ENCODE peak calls at places on chromosome 6, in eight cellular contexts. U is prostate gland, A is IMR-90, E is mammary epithelial cell, G is heart left ventricle, Z is heart right ventricle, L is astrocyte, I is keratinocyte. O is an unnamed sample.

GRCh38 chr6:1407499-1407990 is 18.2 kb downstream of the FOXF2 start:
- DNase-seq in A (peak; percentile 74), Z (no peak), G (no peak), U (no peak), I (no peak), E (no peak), L (no peak), O (no peak)

GRCh38 chr6:101393291-101394251 is at the start of gene GRIK2:
- DNase-seq in G (peak; percentile 52), I (no peak), L (peak; percentile 7), A (peak; percentile 47), E (peak; percentile 46), U (peak; percentile 42), Z (peak; percentile 49), O (peak; percentile 69)

GRCh38 chr6:110055387-110055735 is 77.2 kb downstream of the GPR6 start:
- DNase-seq in Z (no peak), G (no peak), I (no peak), U (no peak), A (no peak), L (no peak), E (no peak), O (no peak)

GRCh38 chr6:38688579-38689087 is 14.3 kb downstream of the GLO1 start:
- DNase-seq in U (no peak), A (no peak), Z (peak; percentile 15), G (peak; percentile 31), E (no peak), L (no peak), I (no peak), O (no peak)

GRCh38 chr6:135842618-135843392 is 8.7 kb upstream of the PDE7B start:
- DNase-seq in E (no peak), A (no peak), L (no peak), U (no peak), I (no peak), Z (no peak), G (no peak), O (no peak)

GRCh38 chr6:55836945-55837344 is 38.4 kb downstream of the BMP5 start:
- DNase-seq in E (no peak), L (no peak), U (no peak), I (no peak), G (no peak), A (no peak), Z (no peak), O (no peak)

GRCh38 chr6:170255426-170256125 is 35.3 kb downstream of the DLL1 start:
- DNase-seq in I (no peak), E (no peak), U (no peak), G (peak; percentile 15), A (no peak), Z (no peak), L (no peak), O (no peak)

GRCh38 chr6:99905209-99906106 is 88.6 kb downstream of the MCHR2 start:
- DNase-seq in L (peak; percentile 19), I (peak; percentile 21), U (no peak), G (no peak), A (peak; percentile 56), E (peak; percentile 50), Z (no peak), O (no peak)

GRCh38 chr6:66508433-66508832 is 801.4 kb upstream of the EYS start:
- DNase-seq in I (no peak), G (no peak), A (peak; percentile 20), E (no peak), U (no peak), L (peak; percentile 49), Z (no peak), O (no peak)

GRCh38 chr6:89411019-89411268 is 1.1 kb downstream of the RRAGD start:
- DNase-seq in A (no peak), I (no peak), Z (no peak), U (peak; percentile 28), L (no peak), G (peak; percentile 34), E (peak; percentile 5), O (no peak)

GRCh38 chr6:106783631-106784566 is 154.5 kb downstream of the QRSL1 start:
- DNase-seq in G (no peak), Z (no peak), I (peak; percentile 96), L (peak; percentile 28), U (no peak), E (peak; percentile 90), A (no peak), O (no peak)

GRCh38 chr6:6915219-6915618 is 192.5 kb upstream of the RREB1 start:
- DNase-seq in A (no peak), G (no peak), U (no peak), L (no peak), I (no peak), Z (no peak), E (peak; percentile 22), O (no peak)

GRCh38 chr6:90691823-90692222 is 105.0 kb upstream of the MAP3K7 start:
- DNase-seq in I (no peak), Z (no peak), L (no peak), E (peak; percentile 6), A (no peak), G (no peak), U (no peak), O (no peak)

GRCh38 chr6:15922510-15923307 is 206.2 kb upstream of the MYLIP start:
- DNase-seq in Z (no peak), U (no peak), E (no peak), I (no peak), L (peak; percentile 55), A (no peak), G (no peak), O (no peak)

GRCh38 chr6:127762284-127762683 is 138.6 kb downstream of the THEMIS start:
- DNase-seq in G (no peak), E (no peak), Z (no peak), L (no peak), A (no peak), U (no peak), I (no peak), O (no peak)

GRCh38 chr6:170184324-170184723 is 106.6 kb downstream of the DLL1 start:
- DNase-seq in A (no peak), G (no peak), Z (no peak), E (no peak), I (no peak), U (no peak), L (no peak), O (peak; percentile 48)

GRCh38 chr6:12342664-12343063 is 52.5 kb downstream of the EDN1 start:
- DNase-seq in I (no peak), G (no peak), L (no peak), U (no peak), Z (no peak), E (no peak), A (no peak), O (no peak)

GRCh38 chr6:139987091-139987490 is 612.6 kb upstream of the CITED2 start:
- DNase-seq in A (no peak), U (no peak), L (no peak), E (no peak), I (no peak), G (no peak), Z (no peak), O (no peak)

DNA sequence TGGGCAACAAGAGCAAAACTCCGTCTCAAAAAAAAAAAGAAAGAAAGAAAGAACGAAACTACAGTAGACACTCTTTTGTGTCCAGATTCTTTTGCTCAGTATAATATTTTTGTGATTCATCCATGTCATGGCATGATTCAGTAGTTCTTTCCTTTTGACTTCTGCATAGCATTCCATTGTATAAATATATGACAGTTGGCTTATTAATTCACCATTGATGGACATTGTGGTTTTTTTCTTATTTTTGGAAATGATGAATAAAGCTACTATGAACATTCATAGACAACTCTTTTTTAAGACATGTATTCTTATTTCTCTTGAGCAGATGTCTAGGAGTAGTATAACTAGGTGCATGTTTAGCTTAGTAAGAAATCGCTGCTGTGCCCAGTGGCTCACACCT is 10.3 kb upstream of the IER3 start:
- DNase-seq in A (peak; percentile 76), I (no peak), U (no peak), G (no peak), L (peak; percentile 84), Z (no peak), E (peak; percentile 86), O (no peak)
- H3K27ac ChIP-seq in A (peak overlapping the region; percentile 20), I (peak overlapping the region; percentile 98), U (no peak overlapping the region), G (peak overlapping the region; percentile 66), L (peak overlapping the region; percentile 99), Z (no peak overlapping the region), E (peak overlapping the region; percentile 97), O (no peak overlapping the region)

DNA sequence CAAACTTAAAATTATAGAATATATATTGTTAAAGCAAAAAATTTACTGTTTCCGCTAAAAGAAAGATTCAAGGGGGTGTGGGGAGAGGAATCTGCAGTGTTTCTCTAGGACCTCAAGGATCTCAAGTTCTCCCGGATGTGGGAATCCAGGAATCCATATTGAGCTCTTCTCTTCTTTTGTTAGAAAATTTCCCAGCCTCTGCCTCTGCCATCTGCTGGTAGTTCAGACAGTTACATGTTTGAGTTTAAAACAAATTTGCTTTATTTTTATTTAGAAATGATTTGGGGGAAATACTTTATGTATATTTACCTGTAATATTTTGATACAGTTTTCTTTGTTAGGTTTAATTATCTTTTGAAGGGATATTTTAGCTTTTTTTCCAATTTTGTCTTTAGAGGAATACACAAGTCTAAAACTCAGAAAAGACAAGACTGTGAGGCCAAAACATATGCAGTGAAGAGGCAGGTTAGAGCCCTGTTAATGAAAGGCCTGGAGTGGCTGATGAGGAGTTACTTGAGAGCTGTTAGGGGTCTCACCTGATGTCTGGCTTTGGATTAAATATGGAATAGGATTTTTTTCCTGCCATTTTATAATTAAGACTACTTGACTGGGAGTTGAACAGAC is 268.8 kb downstream of the ARID1B start:
- DNase-seq in L (peak; percentile 79), A (peak; percentile 82), E (peak; percentile 50), U (no peak), G (no peak), I (no peak), Z (no peak), O (no peak)
- TF ChIP-seq CTCF in L (peak; percentile 72), A (peak; percentile 68), E (peak; percentile 63), U (peak; percentile 3), G (peak; percentile 53), I (no peak), Z (peak; percentile 68), O (peak; percentile 62)

GRCh38 chr6:160036331-160036695 is 67.4 kb downstream of the IGF2R start:
- DNase-seq in I (no peak), Z (peak; percentile 27), E (no peak), G (no peak), L (no peak), A (no peak), U (no peak), O (no peak)
- H3K4me1 ChIP-seq in I (peaks cover 27% of the 10 kb centered on the region), Z (peaks cover 21% of the 10 kb centered on the region), E (peaks cover 27% of the 10 kb centered on the region), G (peaks cover 4% of the 10 kb centered on the region), L (peaks cover 17% of the 10 kb centered on the region), A (peaks cover 2% of the 10 kb centered on the region), U (no peaks in the 10 kb centered on the region), O (no peaks in the 10 kb centered on the region)

GRCh38 chr6:26186652-26187051 is 99.4 kb downstream of the HFE start:
- DNase-seq in A (no peak), Z (no peak), I (no peak), E (no peak), G (no peak), L (no peak), U (no peak), O (no peak)

GRCh38 chr6:26185004-26185403 is 97.8 kb downstream of the HFE start:
- DNase-seq in G (no peak), U (no peak), Z (no peak), L (no peak), E (no peak), I (no peak), A (no peak), O (no peak)

GRCh38 chr6:26187292-26187691 is 100.1 kb downstream of the HFE start:
- DNase-seq in I (no peak), A (no peak), U (no peak), L (no peak), E (no peak), G (no peak), Z (no peak), O (no peak)

GRCh38 chr6:26184492-26184891 is 97.3 kb downstream of the HFE start:
- DNase-seq in Z (no peak), G (no peak), I (no peak), U (no peak), E (no peak), L (no peak), A (no peak), O (no peak)

GRCh38 chr6:26185802-26186201 is 98.6 kb downstream of the HFE start:
- DNase-seq in I (no peak), U (no peak), L (no peak), E (no peak), Z (no peak), A (no peak), G (no peak), O (no peak)
- H3K27ac ChIP-seq in I (no peak overlapping the region), U (no peak overlapping the region), L (no peak overlapping the region), E (no peak overlapping the region), Z (no peak overlapping the region), A (no peak overlapping the region), G (no peak overlapping the region), O (no peak overlapping the region)

O was measured in upper lobe of right lung.